ENCODE peak calls at places on chromosomes 13 and 19, in ten cellular contexts. X is D721Med; R is fibroblast of villous mesenchyme; J is body of pancreas; V is neural crest cell; B is activated naive CD4-positive, alpha-beta T cell treated with anti-CD3 and anti-CD28 coated beads, Interleukin-2, amount 50 U/mL, for 16 hours; G is NAMALWA; W is T-helper 2 cell; Y is BE2C; I is stimulated activated CD4-positive, alpha-beta T cell treated with anti-CD3 and anti-CD28 coated beads, Interleukin-1b, Interleukin-23, amount 100 ng/mL, for 24 hours. T is an unnamed sample.

GRCh38 chr19:49718511-49718910 is 27.6 kb downstream of the CPT1C start:
- DNase-seq in G (no peak), J (no peak), Y (no peak), B (no peak), X (no peak), R (peak; percentile 71), W (no peak), V (no peak), I (no peak), T (no peak)

GRCh38 chr13:64928704-64929499 is 2301.2 kb downstream of the PCDH9 start:
- DNase-seq in W (no peak), I (no peak), G (peak; percentile 11), B (no peak), J (no peak), V (no peak), Y (no peak), X (no peak), R (peak; percentile 4), T (no peak)

GRCh38 chr19:3119071-3119781 is 16.6 kb upstream of the GNA15 start:
- DNase-seq in B (no peak), Y (no peak), I (no peak), R (no peak), J (peak; percentile 7), X (no peak), V (no peak), G (no peak), W (no peak), T (no peak)

GRCh38 chr13:111519041-111519440 is 198.6 kb downstream of the TEX29 start:
- DNase-seq in X (no peak), G (no peak), I (no peak), B (no peak), J (no peak), R (no peak), V (no peak), W (no peak), Y (no peak), T (no peak)

GRCh38 chr13:73465629-73465974 is 406.8 kb downstream of the KLF5 start:
- DNase-seq in X (no peak), B (no peak), J (no peak), I (no peak), W (no peak), V (no peak), R (no peak), Y (no peak), G (no peak), T (no peak)

GRCh38 chr19:37654525-37654832 is 786 bp downstream of the ZFP30 start:
- DNase-seq in R (peak; percentile 41), G (no peak), B (no peak), X (no peak), V (no peak), I (no peak), Y (no peak), W (peak; percentile 55), J (no peak), T (no peak)

GRCh38 chr13:70189981-70190380 is 81.7 kb upstream of the KLHL1 start:
- DNase-seq in I (no peak), R (no peak), Y (no peak), X (no peak), G (no peak), J (no peak), W (no peak), B (no peak), V (no peak), T (no peak)

GRCh38 chr19:51948979-51949378 is 21.7 kb downstream of the ZNF613 start:
- DNase-seq in R (peak; percentile 52), B (no peak), X (peak; percentile 53), I (no peak), Y (peak; percentile 61), W (no peak), V (no peak), J (no peak), G (no peak), T (no peak)

GRCh38 chr13:41458939-41459753 is 1.8 kb downstream of the RGCC start:
- DNase-seq in W (peak; percentile 83), G (peak; percentile 87), B (peak; percentile 75), Y (no peak), J (peak; percentile 25), V (peak; percentile 3), R (peak; percentile 63), X (no peak), I (no peak), T (no peak)

GRCh38 chr19:10361569-10362011 is 18.8 kb downstream of the TYK2 start:
- DNase-seq in V (no peak), R (no peak), J (no peak), Y (no peak), X (no peak), W (no peak), B (no peak), I (no peak), G (no peak), T (no peak)